ENCODE peak calls at places on chromosomes 6 and 20, in four cellular contexts. One of them, this sample, is unnamed.

GRCh38 chr20:59441306-59441705 is 140.9 kb downstream of the EDN3 start:
- DNase-seq in astrocyte of the cerebellum: no peak
- DNase-seq in left ventricle myocardium inferior: no peak
- DNase-seq in HCT116: no peak
- DNase-seq in this sample: no peak

GRCh38 chr6:154515808-154516207 is 5.3 kb upstream of the CNKSR3 start:
- DNase-seq in astrocyte of the cerebellum: no peak
- DNase-seq in HCT116: no peak
- DNase-seq in left ventricle myocardium inferior: no peak
- DNase-seq in this sample: no peak

GRCh38 chr6:63844287-63844686 is 208.7 kb downstream of the PHF3 start:
- DNase-seq in left ventricle myocardium inferior: no peak
- DNase-seq in HCT116: no peak
- DNase-seq in astrocyte of the cerebellum: peak; percentile 8
- DNase-seq in this sample: no peak

GRCh38 chr6:144285548-144285797 is 338 bp downstream of the UTRN start:
- DNase-seq in HCT116: no peak
- DNase-seq in left ventricle myocardium inferior: no peak
- DNase-seq in astrocyte of the cerebellum: no peak
- DNase-seq in this sample: no peak

GRCh38 chr6:117440558-117441525 is 15.1 kb upstream of the ROS1 start:
- DNase-seq in left ventricle myocardium inferior: no peak
- DNase-seq in HCT116: no peak
- DNase-seq in astrocyte of the cerebellum: no peak
- DNase-seq in this sample: peak; percentile 99

GRCh38 chr20:25321991-25322390 is 68.6 kb downstream of the ABHD12 start:
- DNase-seq in left ventricle myocardium inferior: no peak
- DNase-seq in HCT116: no peak
- DNase-seq in astrocyte of the cerebellum: no peak
- DNase-seq in this sample: no peak

GRCh38 chr6:156634971-156635371 is 142.2 kb upstream of the ARID1B start:
- DNase-seq in astrocyte of the cerebellum: no peak
- DNase-seq in left ventricle myocardium inferior: no peak
- DNase-seq in HCT116: no peak
- DNase-seq in this sample: no peak

GRCh38 chr6:16723833-16724232 is 37.4 kb downstream of the ATXN1 start:
- DNase-seq in left ventricle myocardium inferior: no peak
- DNase-seq in astrocyte of the cerebellum: peak; percentile 86
- DNase-seq in HCT116: peak; percentile 84
- DNase-seq in this sample: peak; percentile 83

GRCh38 chr6:99393698-99394531 is at the start of gene COQ3:
- DNase-seq in left ventricle myocardium inferior: peak; percentile 79
- DNase-seq in HCT116: peak; percentile 57
- DNase-seq in astrocyte of the cerebellum: peak; percentile 51
- DNase-seq in this sample: peak; percentile 24

GRCh38 chr6:16362819-16363589 is 124.6 kb downstream of the GMPR start:
- DNase-seq in HCT116: no peak
- DNase-seq in astrocyte of the cerebellum: no peak
- DNase-seq in left ventricle myocardium inferior: no peak
- DNase-seq in this sample: no peak

GRCh38 chr6:42963855-42964605 is 3.5 kb downstream of the GNMT start:
- DNase-seq in left ventricle myocardium inferior: no peak
- DNase-seq in astrocyte of the cerebellum: no peak
- DNase-seq in HCT116: no peak
- DNase-seq in this sample: no peak

GRCh38 chr20:33415948-33416347 is 14.6 kb upstream of the CDK5RAP1 start:
- DNase-seq in astrocyte of the cerebellum: no peak
- DNase-seq in left ventricle myocardium inferior: peak; percentile 39
- DNase-seq in HCT116: no peak
- DNase-seq in this sample: no peak

GRCh38 chr20:35487479-35487878 is 32.1 kb downstream of the CEP250 start:
- DNase-seq in left ventricle myocardium inferior: no peak
- DNase-seq in HCT116: no peak
- DNase-seq in astrocyte of the cerebellum: no peak
- DNase-seq in this sample: no peak

GRCh38 chr6:2695464-2696095 is 55.1 kb downstream of the MYLK4 start:
- DNase-seq in astrocyte of the cerebellum: peak; percentile 33
- DNase-seq in left ventricle myocardium inferior: no peak
- DNase-seq in HCT116: peak; percentile 36
- DNase-seq in this sample: no peak

GRCh38 chr6:135880066-135880972 is 28.8 kb downstream of the PDE7B start:
- DNase-seq in HCT116: no peak
- DNase-seq in astrocyte of the cerebellum: peak; percentile 49
- DNase-seq in left ventricle myocardium inferior: no peak
- DNase-seq in this sample: peak; percentile 49

GRCh38 chr6:108592371-108593337 is 31.9 kb downstream of the FOXO3 start:
- DNase-seq in left ventricle myocardium inferior: no peak
- DNase-seq in astrocyte of the cerebellum: peak; percentile 72
- DNase-seq in HCT116: no peak
- DNase-seq in this sample: peak; percentile 79

GRCh38 chr6:105184921-105185320 is 5.1 kb upstream of the POPDC3 start:
- DNase-seq in left ventricle myocardium inferior: no peak
- DNase-seq in astrocyte of the cerebellum: no peak
- DNase-seq in HCT116: no peak
- DNase-seq in this sample: no peak

GRCh38 chr6:75504902-75505233 is 11.3 kb upstream of the FILIP1 start:
- DNase-seq in HCT116: no peak
- DNase-seq in astrocyte of the cerebellum: no peak
- DNase-seq in left ventricle myocardium inferior: no peak
- DNase-seq in this sample: no peak

GRCh38 chr6:107360476-107360875 is 98.9 kb downstream of the PDSS2 start:
- DNase-seq in left ventricle myocardium inferior: no peak
- DNase-seq in HCT116: no peak
- DNase-seq in astrocyte of the cerebellum: no peak
- DNase-seq in this sample: no peak

GRCh38 chr6:14092861-14093789 is 24.4 kb upstream of the CD83 start:
- DNase-seq in HCT116: no peak
- DNase-seq in astrocyte of the cerebellum: peak; percentile 68
- DNase-seq in left ventricle myocardium inferior: no peak
- DNase-seq in this sample: no peak

GRCh38 chr6:57216235-57217101 is 5.6 kb downstream of the RAB23 start:
- DNase-seq in astrocyte of the cerebellum: peak; percentile 86
- DNase-seq in HCT116: no peak
- DNase-seq in left ventricle myocardium inferior: no peak
- DNase-seq in this sample: no peak

GRCh38 chr6:52405243-52405642 is 14.9 kb upstream of the EFHC1 start:
- DNase-seq in astrocyte of the cerebellum: no peak
- DNase-seq in left ventricle myocardium inferior: no peak
- DNase-seq in HCT116: no peak
- DNase-seq in this sample: no peak

GRCh38 chr6:39453236-39453635 is 130.7 kb upstream of the KCNK16 start:
- DNase-seq in astrocyte of the cerebellum: peak; percentile 48
- DNase-seq in left ventricle myocardium inferior: no peak
- DNase-seq in HCT116: no peak
- DNase-seq in this sample: no peak

GRCh38 chr20:17620371-17621228 is 50.7 kb downstream of the DSTN start:
- DNase-seq in astrocyte of the cerebellum: no peak
- DNase-seq in left ventricle myocardium inferior: no peak
- DNase-seq in HCT116: no peak
- DNase-seq in this sample: no peak

DNA sequence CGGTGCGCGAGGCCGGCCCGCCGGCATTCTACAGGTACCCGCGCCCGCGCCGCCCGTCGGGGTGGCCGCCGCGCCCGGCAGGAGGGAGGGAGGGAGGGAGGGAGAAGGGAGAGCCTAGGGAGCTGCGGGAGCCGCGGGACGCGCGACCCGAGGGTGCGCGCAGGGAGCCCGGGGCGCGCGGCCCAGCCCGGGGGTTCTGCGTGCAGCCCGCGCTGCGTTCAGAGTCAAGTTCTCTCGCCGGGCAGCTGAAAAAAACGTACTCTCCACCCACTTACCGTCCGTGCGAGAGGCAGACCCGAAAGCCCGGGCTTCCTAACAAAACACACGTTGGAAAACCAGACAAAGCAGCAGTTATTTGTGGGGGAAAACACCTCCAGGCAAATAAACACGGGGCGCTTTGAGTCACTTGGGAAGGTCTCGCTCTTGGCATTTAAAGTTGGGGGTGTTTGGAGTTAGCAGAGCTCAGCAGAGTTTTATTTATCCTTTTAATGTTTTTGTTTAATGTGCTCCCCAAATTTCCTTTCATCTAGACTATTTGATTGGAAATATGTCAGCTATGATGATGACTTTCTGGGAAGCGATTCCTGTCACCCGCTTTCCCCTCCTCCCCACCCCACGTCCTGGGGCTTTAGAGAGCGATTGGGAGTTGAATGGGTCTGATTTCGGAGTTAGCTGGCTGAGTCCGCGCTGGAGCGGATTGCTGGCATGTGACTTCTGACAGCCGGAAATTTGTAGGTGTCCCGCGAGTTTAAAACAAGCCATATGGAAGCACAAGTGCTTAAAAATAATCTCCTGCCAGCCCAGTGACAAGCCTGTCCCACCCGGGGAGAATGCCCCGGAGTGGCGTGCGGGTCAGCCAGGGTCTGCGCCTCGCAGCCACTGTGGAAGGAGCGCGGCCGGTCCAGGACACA is 1.1 kb downstream of the ESR1 start:
- DNase-seq in astrocyte of the cerebellum: no peak
- DNase-seq in HCT116: no peak
- DNase-seq in left ventricle myocardium inferior: no peak
- DNase-seq in this sample: no peak
- H3K4me3 ChIP-seq in astrocyte of the cerebellum: peak overlapping the region; percentile 32
- H3K4me3 ChIP-seq in HCT116: no peak overlapping the region
- H3K4me3 ChIP-seq in left ventricle myocardium inferior: peak overlapping the region; percentile 65
- H3K4me3 ChIP-seq in this sample: no peak overlapping the region

DNA sequence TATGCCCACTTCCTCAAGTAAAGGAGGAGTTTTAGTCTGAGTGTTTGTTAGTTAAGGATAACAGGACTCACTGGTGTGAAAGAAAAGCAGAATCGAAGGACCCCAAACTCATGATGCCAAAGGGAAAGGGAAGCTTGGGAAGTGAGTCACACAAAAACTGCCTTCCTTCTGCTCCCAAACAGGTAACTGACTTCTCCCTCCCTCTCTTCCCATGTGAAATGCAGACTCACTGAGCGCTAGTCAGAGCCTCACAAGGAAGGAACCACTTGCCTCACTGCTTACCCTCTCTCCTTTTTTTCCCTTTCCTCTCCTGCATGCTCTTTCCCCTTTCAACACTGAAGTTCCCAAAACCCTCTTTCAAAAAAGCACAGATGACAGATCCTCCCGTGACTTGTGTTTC is 56.4 kb downstream of the LYRM4 start:
- DNase-seq in left ventricle myocardium inferior: no peak
- DNase-seq in HCT116: no peak
- DNase-seq in astrocyte of the cerebellum: no peak
- DNase-seq in this sample: no peak
- TF ChIP-seq CTCF in left ventricle myocardium inferior: no peak
- TF ChIP-seq CTCF in HCT116: no peak
- TF ChIP-seq CTCF in astrocyte of the cerebellum: no peak
- TF ChIP-seq CTCF in this sample: no peak

GRCh38 chr6:168300975-168301647 is 18.5 kb downstream of the DACT2 start:
- DNase-seq in HCT116: no peak
- DNase-seq in astrocyte of the cerebellum: no peak
- DNase-seq in left ventricle myocardium inferior: no peak
- DNase-seq in this sample: no peak
- H3K4me3 ChIP-seq in HCT116: no peak overlapping the region
- H3K4me3 ChIP-seq in astrocyte of the cerebellum: no peak overlapping the region
- H3K4me3 ChIP-seq in left ventricle myocardium inferior: no peak overlapping the region
- H3K4me3 ChIP-seq in this sample: no peak overlapping the region

DNA sequence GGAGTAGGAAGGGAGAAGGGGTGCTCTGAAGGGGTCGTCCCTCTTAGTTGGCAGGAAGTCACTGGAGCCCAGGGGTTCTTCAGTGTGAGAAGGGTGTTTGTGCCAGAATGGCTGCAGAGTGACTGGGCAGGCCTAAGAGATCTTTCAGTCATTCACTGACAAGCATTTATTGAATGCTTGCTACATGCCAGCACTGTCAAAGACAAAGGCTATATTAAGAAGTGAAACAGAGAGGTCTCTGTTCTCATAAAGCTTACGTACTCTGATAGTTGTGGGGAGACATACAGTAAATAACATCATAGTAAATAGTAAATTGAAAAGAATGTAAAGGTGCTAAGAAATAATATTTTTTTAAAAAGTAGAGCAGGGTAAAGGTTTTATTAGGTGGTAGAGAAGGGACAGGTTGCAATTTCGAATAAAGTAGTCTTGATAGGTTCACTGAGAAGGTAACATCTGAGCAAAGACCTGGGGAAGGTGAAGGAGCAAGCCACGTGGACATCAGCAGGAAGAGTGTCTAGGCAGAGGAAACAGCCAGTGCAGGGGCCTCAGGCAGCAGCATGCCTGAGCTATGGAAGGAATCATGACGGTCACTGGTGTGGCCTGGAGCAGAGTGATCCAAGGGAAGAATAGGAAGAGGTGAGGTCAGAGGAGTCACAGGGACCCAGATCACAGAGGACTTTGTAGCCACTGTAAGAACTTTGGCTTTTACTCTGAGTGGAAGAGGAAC is 36.3 kb upstream of the RNF8 start:
- DNase-seq in left ventricle myocardium inferior: no peak
- DNase-seq in HCT116: no peak
- DNase-seq in astrocyte of the cerebellum: no peak
- DNase-seq in this sample: no peak
- TF ChIP-seq CTCF in left ventricle myocardium inferior: no peak
- TF ChIP-seq CTCF in HCT116: no peak
- TF ChIP-seq CTCF in astrocyte of the cerebellum: no peak
- TF ChIP-seq CTCF in this sample: no peak

GRCh38 chr20:62953839-62954703 is 1.6 kb downstream of the SLC17A9 start:
- DNase-seq in astrocyte of the cerebellum: no peak
- DNase-seq in HCT116: no peak
- DNase-seq in left ventricle myocardium inferior: peak; percentile 73
- DNase-seq in this sample: no peak
- H3K4me3 ChIP-seq in astrocyte of the cerebellum: no peak overlapping the region
- H3K4me3 ChIP-seq in HCT116: peak overlapping the region; percentile 77
- H3K4me3 ChIP-seq in left ventricle myocardium inferior: peak overlapping the region; percentile 53
- H3K4me3 ChIP-seq in this sample: peak overlapping the region; percentile 71

GRCh38 chr6:31871068-31871659 is 7.6 kb downstream of the SLC44A4 start:
- DNase-seq in left ventricle myocardium inferior: no peak
- DNase-seq in astrocyte of the cerebellum: no peak
- DNase-seq in HCT116: no peak
- DNase-seq in this sample: no peak

GRCh38 chr6:31874836-31875572 is 3.8 kb downstream of the SLC44A4 start:
- DNase-seq in HCT116: no peak
- DNase-seq in left ventricle myocardium inferior: no peak
- DNase-seq in astrocyte of the cerebellum: no peak
- DNase-seq in this sample: no peak

GRCh38 chr6:31865205-31866118 is 2.8 kb upstream of the NEU1 start:
- DNase-seq in HCT116: no peak
- DNase-seq in astrocyte of the cerebellum: no peak
- DNase-seq in left ventricle myocardium inferior: no peak
- DNase-seq in this sample: no peak

GRCh38 chr6:31874084-31874670 is 4.6 kb downstream of the SLC44A4 start:
- DNase-seq in left ventricle myocardium inferior: no peak
- DNase-seq in astrocyte of the cerebellum: no peak
- DNase-seq in HCT116: no peak
- DNase-seq in this sample: no peak

DNA sequence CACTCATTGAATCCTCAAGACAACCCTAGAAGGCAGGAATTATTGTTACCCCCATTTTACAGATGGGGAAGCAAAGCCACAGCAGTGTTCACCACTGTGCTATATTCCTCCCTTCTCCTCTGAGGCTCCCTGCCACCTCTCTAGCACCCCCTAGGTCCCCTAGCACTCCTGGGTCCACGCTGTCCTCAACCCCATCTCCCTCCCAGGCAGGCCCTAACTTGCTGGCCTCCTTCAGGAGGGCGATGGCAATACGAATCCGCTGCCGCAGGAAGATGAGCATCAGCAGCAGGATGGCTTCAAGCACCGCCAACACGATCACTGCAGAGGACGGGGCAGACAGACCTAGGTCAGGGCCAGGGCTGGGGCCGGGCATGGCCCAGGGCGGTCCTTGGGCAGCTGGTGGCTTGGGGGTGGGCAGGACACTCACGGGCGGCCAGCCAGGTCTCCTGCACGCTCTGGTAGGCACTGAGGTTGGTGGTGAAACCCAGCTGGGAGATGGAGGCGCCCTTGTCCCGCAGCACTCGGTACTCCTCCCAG is 7.8 kb upstream of the NEU1 start:
- DNase-seq in astrocyte of the cerebellum: no peak
- DNase-seq in left ventricle myocardium inferior: no peak
- DNase-seq in HCT116: no peak
- DNase-seq in this sample: no peak
- TF ChIP-seq CTCF in astrocyte of the cerebellum: no peak
- TF ChIP-seq CTCF in left ventricle myocardium inferior: no peak
- TF ChIP-seq CTCF in HCT116: peak; percentile 37
- TF ChIP-seq CTCF in this sample: no peak

This sample was measured in AG09309.